ENCODE peak calls at places on chromosomes 7 and 10, in four cellular contexts. H is NAMALWA, Y is HS-5, U is HFF-Myc. M is an unnamed sample.

GRCh38 chr10:24000271-24000813 is 208.6 kb upstream of the KIAA1217 start:
- DNase-seq in Y (no peak), U (no peak), H (no peak), M (no peak)

GRCh38 chr10:95237376-95238170 is 43.5 kb downstream of the ACSM6 start:
- DNase-seq in U (no peak), H (no peak), Y (no peak), M (no peak)

GRCh38 chr7:112891698-112892097 is 101.5 kb upstream of the TMEM168 start:
- DNase-seq in U (no peak), Y (no peak), H (no peak), M (no peak)

GRCh38 chr7:36278767-36279171 is 110.9 kb upstream of the ANLN start:
- DNase-seq in U (peak; percentile 66), Y (no peak), H (no peak), M (no peak)

GRCh38 chr7:111255576-111255975 is 164.6 kb downstream of the LRRN3 start:
- DNase-seq in U (no peak), H (no peak), Y (no peak), M (no peak)

GRCh38 chr10:69446650-69447151 is 4.6 kb upstream of the TSPAN15 start:
- DNase-seq in U (peak; percentile 55), H (no peak), Y (peak; percentile 48), M (no peak)

GRCh38 chr10:69829792-69830191 is 28.1 kb downstream of the COL13A1 start:
- DNase-seq in Y (no peak), H (no peak), U (no peak), M (no peak)

GRCh38 chr10:93867481-93867880 is 26.3 kb upstream of the SLC35G1 start:
- DNase-seq in H (no peak), U (no peak), Y (no peak), M (no peak)

GRCh38 chr10:78783753-78784152 is 285.0 kb upstream of the ZMIZ1 start:
- DNase-seq in H (no peak), U (no peak), Y (no peak), M (peak; percentile 55)

GRCh38 chr10:125092564-125093031 is 67.8 kb downstream of the CTBP2 start:
- DNase-seq in U (no peak), Y (no peak), H (no peak), M (peak; percentile 79)

GRCh38 chr10:129047001-129047400 is 420.0 kb upstream of the MGMT start:
- DNase-seq in H (no peak), Y (no peak), U (no peak), M (no peak)

GRCh38 chr10:110681023-110681681 is 37.0 kb downstream of the RBM20 start:
- DNase-seq in H (peak; percentile 66), U (no peak), Y (no peak), M (no peak)

GRCh38 chr7:141012696-141013344 is 1.9 kb downstream of the MRPS33 start:
- DNase-seq in H (no peak), Y (peak; percentile 22), U (no peak), M (no peak)

GRCh38 chr10:11687779-11688447 is 54.3 kb upstream of the ECHDC3 start:
- DNase-seq in U (no peak), Y (no peak), H (peak; percentile 44), M (no peak)

GRCh38 chr7:112487457-112487856 is 6.7 kb downstream of the LSMEM1 start:
- DNase-seq in U (no peak), Y (no peak), H (no peak), M (no peak)

GRCh38 chr10:34922138-34922537 is 107.0 kb upstream of the PARD3 start:
- DNase-seq in H (no peak), Y (no peak), U (no peak), M (no peak)

GRCh38 chr7:127437772-127438330 is 45.3 kb upstream of the ZNF800 start:
- DNase-seq in H (no peak), U (peak; percentile 65), Y (peak; percentile 54), M (no peak)

GRCh38 chr7:69402696-69403095 is 195.6 kb upstream of the AUTS2 start:
- DNase-seq in H (no peak), Y (no peak), U (no peak), M (peak; percentile 22)

GRCh38 chr7:42456267-42456666 is 219.3 kb upstream of the GLI3 start:
- DNase-seq in H (no peak), U (no peak), Y (no peak), M (no peak)

GRCh38 chr10:122514045-122514840 is 46.3 kb upstream of the DMBT1 start:
- DNase-seq in H (no peak), U (no peak), Y (no peak), M (no peak)

GRCh38 chr7:66039094-66039493 is 36.5 kb upstream of the ASL start:
- DNase-seq in Y (no peak), H (no peak), U (no peak), M (no peak)